ENCODE peak calls at places on chromosome 22, in four cellular contexts. Z is Daoy; G is cardiac fibroblast; Q is activated T-helper 1 cell treated with anti-CD3 and anti-CD28 coated beads, Interleukin-2, amount 50 U/mL, for 16 hours. X is an unnamed sample.

GRCh38 chr22:27474711-27475547 is 326.6 kb downstream of the MN1 start:
- DNase-seq in Q (no peak), Z (peak), G (peak), X (peak)

GRCh38 chr22:26550498-26551033 is 38.3 kb upstream of the TFIP11 start:
- DNase-seq in Z (peak), G (peak), Q (no peak), X (peak)

GRCh38 chr22:16915711-16916110 is 90.5 kb upstream of the XKR3 start:
- DNase-seq in G (no peak), Z (peak), Q (no peak), X (no peak)

GRCh38 chr22:37501610-37502341 is 15.6 kb upstream of the MFNG start:
- DNase-seq in G (peak), Z (peak), Q (no peak), X (peak)

GRCh38 chr22:39114157-39114511 is 17.1 kb downstream of the APOBEC3H start:
- DNase-seq in Z (no peak), G (no peak), Q (no peak), X (no peak)

GRCh38 chr22:47595122-47595521 is 832.7 kb downstream of the TBC1D22A start:
- DNase-seq in G (no peak), Q (no peak), Z (no peak), X (no peak)

GRCh38 chr22:41410311-41410751 is 28.6 kb downstream of the TEF start:
- DNase-seq in G (no peak), Z (no peak), Q (no peak), X (no peak)

GRCh38 chr22:32531955-32532818 is 57.6 kb downstream of the FBXO7 start:
- DNase-seq in G (peak), Q (no peak), Z (peak), X (peak)

GRCh38 chr22:46072030-46072881 is 78.1 kb upstream of the PPARA start:
- DNase-seq in Q (no peak), G (peak), Z (peak), X (no peak)

GRCh38 chr22:27399161-27399560 is 402.4 kb downstream of the MN1 start:
- DNase-seq in Q (no peak), Z (peak), G (peak), X (no peak)

GRCh38 chr22:17968126-17968525 is 56.2 kb downstream of the MICAL3 start:
- DNase-seq in Q (no peak), G (no peak), Z (no peak), X (no peak)

GRCh38 chr22:41557401-41558240 is 3.2 kb upstream of the CSDC2 start:
- DNase-seq in Q (no peak), G (peak), Z (peak), X (peak)

GRCh38 chr22:30610299-30610698 is 3.3 kb downstream of the TCN2 start:
- DNase-seq in Q (no peak), G (no peak), Z (no peak), X (no peak)

GRCh38 chr22:48171294-48171693 is 1408.8 kb downstream of the TBC1D22A start:
- DNase-seq in Q (no peak), G (no peak), Z (no peak), X (no peak)

GRCh38 chr22:43534916-43535315 is 123.1 kb downstream of the MPPED1 start:
- DNase-seq in Z (no peak), G (no peak), Q (no peak), X (no peak)

GRCh38 chr22:44615146-44615545 is 86.9 kb upstream of the PRR5 start:
- DNase-seq in Z (no peak), Q (no peak), G (no peak), X (no peak)

GRCh38 chr22:32127904-32128303 is 31.2 kb downstream of the C22orf42 start:
- DNase-seq in G (no peak), Q (no peak), Z (peak), X (no peak)

GRCh38 chr22:39177791-39178190 is 25.3 kb upstream of the CBX7 start:
- DNase-seq in Q (no peak), Z (no peak), G (no peak), X (no peak)

GRCh38 chr22:37202706-37203105 is 9.6 kb downstream of the SSTR3 start:
- DNase-seq in Q (no peak), Z (no peak), G (no peak), X (no peak)

GRCh38 chr22:20744456-20744855 is 29.5 kb upstream of the SERPIND1 start:
- DNase-seq in G (no peak), Z (no peak), Q (no peak), X (no peak)

GRCh38 chr22:38766076-38766777 is 10.4 kb upstream of the SUN2 start:
- DNase-seq in Z (peak), Q (peak), G (peak), X (peak)

GRCh38 chr22:39522567-39523300 is 2.4 kb downstream of the ATF4 start:
- DNase-seq in G (peak), Q (no peak), Z (no peak), X (peak)

GRCh38 chr22:17486313-17486712 is 77.0 kb upstream of the SLC25A18 start:
- DNase-seq in Q (no peak), Z (no peak), G (no peak), X (no peak)

GRCh38 chr22:19057539-19057938 is 64.7 kb downstream of the DGCR2 start:
- DNase-seq in G (no peak), Q (no peak), Z (no peak), X (no peak)

GRCh38 chr22:38788417-38788816 is 5.5 kb downstream of the DNAL4 start:
- DNase-seq in Q (no peak), Z (peak), G (peak), X (peak)

GRCh38 chr22:37239336-37240239 is 4.5 kb downstream of the RAC2 start:
- DNase-seq in Z (no peak), Q (no peak), G (no peak), X (no peak)

GRCh38 chr22:46119729-46120419 is 30.5 kb upstream of the PPARA start:
- DNase-seq in Q (no peak), Z (no peak), G (peak), X (peak)

GRCh38 chr22:24424001-24424900 is 3.1 kb upstream of the ADORA2A start:
- DNase-seq in G (no peak), Q (no peak), Z (peak), X (no peak)

GRCh38 chr22:20254975-20255946 is 12.9 kb downstream of the RTN4R start:
- DNase-seq in G (no peak), Q (no peak), Z (no peak), X (no peak)

GRCh38 chr22:45212992-45213751 is 27.5 kb downstream of the KIAA0930 start:
- DNase-seq in Q (no peak), G (peak), Z (peak), X (peak)

GRCh38 chr22:46827072-46827780 is 64.8 kb downstream of the TBC1D22A start:
- DNase-seq in Q (no peak), G (no peak), Z (no peak), X (no peak)

GRCh38 chr22:30968015-30968923 is at the start of gene MORC2:
- DNase-seq in G (peak), Q (no peak), Z (peak), X (no peak)

GRCh38 chr22:19733755-19734154 is 10.4 kb downstream of the GP1BB start:
- DNase-seq in Q (no peak), Z (no peak), G (no peak), X (no peak)

GRCh38 chr22:19508024-19508776 is 16.0 kb downstream of the CLDN5 start:
- DNase-seq in Z (no peak), G (no peak), Q (no peak), X (no peak)